ENCODE peak calls at places on chromosomes 4 and X, in four cellular contexts. X is K562, U is neuronal stem cell, B is mammary epithelial cell. R is an unnamed sample.

GRCh38 chr4:138981930-138982390 is 33.6 kb upstream of the NOCT start:
- DNase-seq in B (peak; percentile 14), X (no peak), U (no peak), R (peak; percentile 63)

GRCh38 chrX:2928583-2929434 is at the start of gene ARSD:
- DNase-seq in U (peak; percentile 71), B (peak; percentile 86), X (no peak), R (peak; percentile 98)

GRCh38 chr4:84678976-84679744 is 96.2 kb downstream of the CDS1 start:
- DNase-seq in X (no peak), U (no peak), B (no peak), R (no peak)

GRCh38 chrX:121254336-121254735 is 206.9 kb downstream of the GLUD2 start:
- DNase-seq in B (no peak), X (no peak), U (no peak), R (no peak)

GRCh38 chr4:25928320-25928955 is 14.4 kb downstream of the SMIM20 start:
- DNase-seq in X (no peak), U (no peak), B (no peak), R (no peak)

GRCh38 chr4:178415925-178416324 is 973.7 kb upstream of the AGA start:
- DNase-seq in U (no peak), X (no peak), B (no peak), R (no peak)

GRCh38 chr4:142922720-142923119 is 76.6 kb upstream of the INPP4B start:
- DNase-seq in U (no peak), X (no peak), B (no peak), R (no peak)

GRCh38 chrX:107674480-107675364 is 46.4 kb downstream of the PRPS1 start:
- DNase-seq in B (peak; percentile 63), U (no peak), X (peak; percentile 35), R (peak; percentile 72)

GRCh38 chr4:102869569-102870227 is 906 bp downstream of the CISD2 start:
- DNase-seq in X (peak; percentile 64), B (no peak), U (no peak), R (no peak)

GRCh38 chrX:45771114-45771513 is 570.4 kb upstream of the DIPK2B start:
- DNase-seq in X (peak; percentile 6), B (peak; percentile 93), U (no peak), R (peak; percentile 68)

GRCh38 chr4:38308728-38309315 is 348.6 kb downstream of the PTTG2 start:
- DNase-seq in X (no peak), U (no peak), B (peak; percentile 69), R (no peak)
- H3K4me2 ChIP-seq in X (no peak overlapping the region), U (no peak overlapping the region), B (peak overlapping the region; percentile 64), R (no peak overlapping the region)

GRCh38 chr4:40321671-40322131 is 13.4 kb upstream of the CHRNA9 start:
- DNase-seq in B (peak; percentile 57), U (no peak), X (no peak), R (no peak)

GRCh38 chr4:40327340-40327739 is 7.8 kb upstream of the CHRNA9 start:
- DNase-seq in X (no peak), B (no peak), U (no peak), R (no peak)

GRCh38 chr4:40322853-40323252 is 12.3 kb upstream of the CHRNA9 start:
- DNase-seq in B (no peak), U (no peak), X (no peak), R (peak; percentile 63)

GRCh38 chr4:40325406-40326019 is 9.6 kb upstream of the CHRNA9 start:
- DNase-seq in B (peak; percentile 52), U (peak; percentile 27), X (peak; percentile 76), R (peak; percentile 87)

DNA sequence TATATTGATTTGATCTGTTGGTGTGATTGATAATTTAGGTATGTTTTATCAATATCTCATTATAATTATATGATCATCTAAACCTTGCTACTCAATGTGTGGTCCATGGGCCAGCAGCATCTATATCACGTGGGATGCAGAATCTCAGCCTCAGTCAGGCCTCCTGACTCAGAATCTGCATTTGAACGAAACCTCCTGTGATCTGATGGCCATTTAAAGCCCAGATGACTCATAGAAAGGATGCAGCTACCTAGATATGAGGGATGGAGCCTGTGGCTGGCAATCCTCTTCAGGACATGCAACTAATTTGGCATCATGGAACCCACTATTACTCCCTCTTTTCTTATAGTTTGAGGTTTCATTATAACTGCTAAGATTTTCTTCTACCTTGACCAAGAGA is 11.3 kb upstream of the CHRNA9 start:
- DNase-seq in B (no peak), X (peak; percentile 19), U (no peak), R (no peak)
- H3K4me2 ChIP-seq in B (no peak overlapping the region), X (no peak overlapping the region), U (no peak overlapping the region), R (no peak overlapping the region)

GRCh38 chr4:24837296-24837695 is 41.9 kb downstream of the SOD3 start:
- DNase-seq in B (no peak), X (no peak), U (no peak), R (no peak)

GRCh38 chr4:24840362-24840761 is 45.0 kb downstream of the SOD3 start:
- DNase-seq in B (no peak), U (no peak), X (no peak), R (no peak)

GRCh38 chr4:24836843-24837242 is 41.5 kb downstream of the SOD3 start:
- DNase-seq in X (no peak), U (no peak), B (no peak), R (no peak)

GRCh38 chr4:24840826-24841587 is 45.6 kb downstream of the SOD3 start:
- DNase-seq in B (no peak), X (no peak), U (no peak), R (no peak)

DNA sequence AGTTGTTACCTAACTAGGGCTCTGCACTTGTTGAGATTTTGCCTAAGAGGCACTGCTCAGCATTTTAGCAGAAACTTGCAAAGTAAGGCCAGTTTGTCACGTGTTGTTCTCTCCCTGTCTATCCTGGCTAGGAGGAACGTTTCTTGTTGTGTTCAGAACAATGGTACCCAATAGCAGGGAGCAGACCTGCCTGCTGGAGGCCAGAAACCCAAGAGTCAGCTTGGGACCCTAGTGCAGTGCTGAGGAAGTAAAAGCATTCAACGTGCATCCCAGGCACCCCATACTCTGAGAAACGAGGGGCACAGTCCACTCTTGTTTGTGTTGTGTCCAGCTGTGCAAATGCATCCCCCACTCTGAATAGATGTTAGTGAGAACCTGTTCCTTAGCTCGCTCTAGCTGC is 42.4 kb downstream of the SOD3 start:
- DNase-seq in B (no peak), U (no peak), X (no peak), R (no peak)
- H3K4me2 ChIP-seq in B (no peak overlapping the region), U (no peak overlapping the region), X (no peak overlapping the region), R (no peak overlapping the region)

GRCh38 chrX:13103111-13103913 is 58.9 kb upstream of the FAM9C start:
- DNase-seq in X (no peak), U (no peak), B (peak; percentile 66), R (no peak)

GRCh38 chrX:13099121-13099520 is 54.7 kb upstream of the FAM9C start:
- DNase-seq in B (peak; percentile 54), U (no peak), X (no peak), R (no peak)

GRCh38 chrX:13102636-13103035 is 58.2 kb upstream of the FAM9C start:
- DNase-seq in X (no peak), B (no peak), U (no peak), R (no peak)

GRCh38 chrX:13103914-13104274 is 59.5 kb upstream of the FAM9C start:
- DNase-seq in B (no peak), X (no peak), U (no peak), R (no peak)

DNA sequence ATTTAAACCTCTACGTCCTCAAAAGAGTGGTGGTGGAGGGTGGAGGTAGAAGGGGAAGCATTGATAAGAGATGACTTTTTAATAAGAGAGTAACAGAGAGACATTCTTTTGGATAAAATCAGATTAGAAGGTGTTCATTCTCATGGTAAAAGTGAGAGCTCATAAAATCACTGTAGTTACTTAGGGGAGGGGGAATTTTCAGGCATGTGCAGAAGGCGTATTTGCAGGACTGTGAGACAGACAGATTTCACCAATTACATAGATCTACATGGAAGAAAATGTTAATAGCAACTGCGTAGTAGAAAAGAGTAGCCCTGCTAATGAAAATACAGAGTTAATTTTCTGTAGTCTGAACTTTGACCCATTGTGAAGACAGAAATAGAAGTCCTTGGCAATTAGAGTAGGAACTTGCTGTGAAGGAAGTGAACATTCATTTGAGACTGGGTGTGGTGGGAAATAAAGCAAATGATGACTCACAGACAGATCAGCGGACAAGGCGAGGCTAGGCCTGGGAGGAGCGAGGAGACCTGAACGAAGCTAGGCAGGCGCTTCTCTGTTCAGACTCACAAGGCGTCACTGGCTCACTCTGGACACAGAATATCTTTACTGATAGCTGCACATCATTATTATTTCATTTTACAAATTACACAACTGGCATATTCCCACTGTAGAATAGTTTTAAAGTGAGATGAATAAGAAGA is 57.2 kb upstream of the FAM9C start:
- DNase-seq in U (no peak), B (peak; percentile 97), X (peak; percentile 59), R (peak; percentile 87)
- H3K4me2 ChIP-seq in U (no peak overlapping the region), B (peak overlapping the region; percentile 12), X (peak overlapping the region; percentile 18), R (peak overlapping the region; percentile 34)

DNA sequence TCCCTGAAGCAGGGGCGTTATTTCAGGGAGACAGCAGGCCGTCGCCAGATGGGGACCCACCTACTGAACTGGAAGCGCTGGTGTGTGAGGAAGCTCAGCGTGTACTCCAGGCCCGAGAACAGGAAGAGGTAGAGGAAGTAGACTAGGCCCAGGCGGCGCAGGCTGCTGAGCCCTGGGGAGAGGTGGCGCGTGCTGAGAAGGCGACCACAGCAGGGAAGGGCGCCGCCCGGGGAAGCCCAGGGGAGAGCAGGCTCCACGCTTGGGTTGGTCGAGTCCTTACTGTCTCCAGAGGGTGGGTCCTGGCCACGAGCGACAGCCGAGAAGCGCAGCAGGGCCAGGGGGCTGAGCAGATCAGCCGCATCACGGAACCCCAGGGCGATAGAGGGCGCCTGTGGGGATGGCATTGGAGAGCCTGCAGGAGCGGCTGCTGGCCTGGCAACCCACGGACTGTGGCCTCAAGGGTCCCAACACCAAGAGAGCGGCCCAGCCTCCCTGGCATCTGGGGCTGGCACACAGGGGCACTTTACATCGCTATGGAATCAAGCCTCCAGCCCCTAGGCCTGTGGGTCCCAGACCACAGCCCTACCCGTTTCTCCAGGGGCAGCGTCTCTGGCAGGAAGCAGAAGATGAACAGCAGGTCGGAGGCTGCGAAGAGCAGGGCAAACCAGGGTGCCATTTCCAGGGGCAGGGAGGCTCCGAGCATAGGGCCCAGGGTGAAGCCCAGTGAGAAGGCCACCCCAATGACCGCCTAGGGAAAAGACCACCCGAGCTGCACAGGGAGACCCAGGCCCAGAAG is 31.2 kb downstream of the NOP14 start:
- DNase-seq in X (no peak), U (no peak), B (no peak), R (no peak)
- H3K4me2 ChIP-seq in X (no peak overlapping the region), U (no peak overlapping the region), B (peak overlapping the region; percentile 96), R (no peak overlapping the region)